ENCODE peak calls at places on chromosomes 4 and X, in six cellular contexts. One of them, this sample, is unnamed.

GRCh38 chrX:47190445-47191269 is 3.0 kb upstream of the UBA1 start:
- DNase-seq in GM12878: peak; percentile 64
- DNase-seq in uterus: peak; percentile 87
- DNase-seq in upper lobe of right lung: peak; percentile 91
- DNase-seq in stomach: peak; percentile 81
- DNase-seq in HCT116: peak; percentile 83
- DNase-seq in this sample: peak; percentile 91

GRCh38 chr4:3269105-3269927 is 20.4 kb downstream of the MSANTD1 start:
- DNase-seq in HCT116: no peak
- DNase-seq in stomach: peak; percentile 24
- DNase-seq in GM12878: no peak
- DNase-seq in upper lobe of right lung: peak; percentile 56
- DNase-seq in uterus: no peak
- DNase-seq in this sample: no peak

GRCh38 chr4:39786838-39787237 is 88.9 kb downstream of the UBE2K start:
- DNase-seq in GM12878: no peak
- DNase-seq in upper lobe of right lung: no peak
- DNase-seq in HCT116: no peak
- DNase-seq in stomach: no peak
- DNase-seq in uterus: no peak
- DNase-seq in this sample: no peak

GRCh38 chr4:100948911-100949310 is 398.4 kb downstream of the PPP3CA start:
- DNase-seq in GM12878: no peak
- DNase-seq in uterus: no peak
- DNase-seq in upper lobe of right lung: no peak
- DNase-seq in stomach: no peak
- DNase-seq in HCT116: no peak
- DNase-seq in this sample: no peak

GRCh38 chr4:105596676-105597075 is 44.3 kb downstream of the ARHGEF38 start:
- DNase-seq in upper lobe of right lung: no peak
- DNase-seq in HCT116: no peak
- DNase-seq in GM12878: no peak
- DNase-seq in uterus: no peak
- DNase-seq in stomach: no peak
- DNase-seq in this sample: no peak

GRCh38 chrX:40081679-40082068 is 16.1 kb downstream of the BCOR start:
- DNase-seq in stomach: no peak
- DNase-seq in upper lobe of right lung: no peak
- DNase-seq in GM12878: no peak
- DNase-seq in HCT116: no peak
- DNase-seq in uterus: no peak
- DNase-seq in this sample: no peak

GRCh38 chr4:73673286-73673685 is 53.0 kb upstream of the RASSF6 start:
- DNase-seq in upper lobe of right lung: no peak
- DNase-seq in uterus: no peak
- DNase-seq in GM12878: no peak
- DNase-seq in HCT116: no peak
- DNase-seq in stomach: no peak
- DNase-seq in this sample: no peak

GRCh38 chr4:637536-637935 is 12.2 kb downstream of the PDE6B start:
- DNase-seq in upper lobe of right lung: no peak
- DNase-seq in GM12878: no peak
- DNase-seq in stomach: no peak
- DNase-seq in HCT116: no peak
- DNase-seq in uterus: no peak
- DNase-seq in this sample: peak; percentile 30

GRCh38 chr4:145058256-145058655 is 39.7 kb downstream of the ANAPC10 start:
- DNase-seq in upper lobe of right lung: no peak
- DNase-seq in uterus: no peak
- DNase-seq in HCT116: no peak
- DNase-seq in GM12878: no peak
- DNase-seq in stomach: no peak
- DNase-seq in this sample: no peak

GRCh38 chr4:112403072-112403945 is 106.1 kb downstream of the ALPK1 start:
- DNase-seq in upper lobe of right lung: no peak
- DNase-seq in GM12878: no peak
- DNase-seq in HCT116: no peak
- DNase-seq in stomach: no peak
- DNase-seq in uterus: no peak
- DNase-seq in this sample: no peak

GRCh38 chr4:100278567-100278966 is 88.3 kb upstream of the DDIT4L start:
- DNase-seq in stomach: no peak
- DNase-seq in GM12878: no peak
- DNase-seq in HCT116: no peak
- DNase-seq in uterus: no peak
- DNase-seq in upper lobe of right lung: no peak
- DNase-seq in this sample: no peak

GRCh38 chr4:89422441-89422950 is 114.9 kb upstream of the GPRIN3 start:
- DNase-seq in GM12878: no peak
- DNase-seq in upper lobe of right lung: no peak
- DNase-seq in HCT116: no peak
- DNase-seq in uterus: no peak
- DNase-seq in stomach: no peak
- DNase-seq in this sample: no peak

GRCh38 chrX:2984342-2984741 is 22.0 kb upstream of the ARSH start:
- DNase-seq in stomach: no peak
- DNase-seq in uterus: no peak
- DNase-seq in upper lobe of right lung: no peak
- DNase-seq in GM12878: no peak
- DNase-seq in HCT116: no peak
- DNase-seq in this sample: no peak

GRCh38 chr4:26821677-26822503 is 38.8 kb upstream of the STIM2 start:
- DNase-seq in uterus: no peak
- DNase-seq in upper lobe of right lung: no peak
- DNase-seq in stomach: no peak
- DNase-seq in GM12878: no peak
- DNase-seq in HCT116: peak; percentile 4
- DNase-seq in this sample: no peak

GRCh38 chr4:154595807-154596206 is 5.3 kb upstream of the FGA start:
- DNase-seq in uterus: no peak
- DNase-seq in HCT116: no peak
- DNase-seq in GM12878: no peak
- DNase-seq in stomach: no peak
- DNase-seq in upper lobe of right lung: no peak
- DNase-seq in this sample: no peak

GRCh38 chr4:70280567-70280966 is 38.2 kb downstream of the CSN3 start:
- DNase-seq in GM12878: no peak
- DNase-seq in uterus: no peak
- DNase-seq in stomach: no peak
- DNase-seq in HCT116: no peak
- DNase-seq in upper lobe of right lung: no peak
- DNase-seq in this sample: no peak

GRCh38 chr4:124262211-124263179 is 450.0 kb downstream of the ANKRD50 start:
- DNase-seq in upper lobe of right lung: no peak
- DNase-seq in uterus: peak; percentile 71
- DNase-seq in GM12878: peak; percentile 11
- DNase-seq in stomach: peak; percentile 50
- DNase-seq in HCT116: peak; percentile 79
- DNase-seq in this sample: peak; percentile 62

GRCh38 chrX:22357621-22358020 is 84.9 kb downstream of the CBLL2 start:
- DNase-seq in upper lobe of right lung: no peak
- DNase-seq in HCT116: no peak
- DNase-seq in uterus: no peak
- DNase-seq in stomach: no peak
- DNase-seq in GM12878: no peak
- DNase-seq in this sample: no peak

GRCh38 chrX:113747274-113747973 is 836.5 kb upstream of the HTR2C start:
- DNase-seq in upper lobe of right lung: no peak
- DNase-seq in uterus: no peak
- DNase-seq in GM12878: no peak
- DNase-seq in stomach: no peak
- DNase-seq in HCT116: no peak
- DNase-seq in this sample: no peak

GRCh38 chrX:102787283-102787682 is 66.7 kb downstream of the GPRASP3 start:
- DNase-seq in uterus: no peak
- DNase-seq in GM12878: no peak
- DNase-seq in HCT116: no peak
- DNase-seq in upper lobe of right lung: no peak
- DNase-seq in stomach: no peak
- DNase-seq in this sample: no peak

GRCh38 chr4:88812976-88813375 is 115.3 kb upstream of the NAP1L5 start:
- DNase-seq in stomach: no peak
- DNase-seq in uterus: no peak
- DNase-seq in HCT116: no peak
- DNase-seq in upper lobe of right lung: no peak
- DNase-seq in GM12878: no peak
- DNase-seq in this sample: no peak

GRCh38 chr4:61376301-61376700 is 176.2 kb downstream of the ADGRL3 start:
- DNase-seq in stomach: no peak
- DNase-seq in GM12878: no peak
- DNase-seq in uterus: no peak
- DNase-seq in upper lobe of right lung: no peak
- DNase-seq in HCT116: no peak
- DNase-seq in this sample: no peak

DNA sequence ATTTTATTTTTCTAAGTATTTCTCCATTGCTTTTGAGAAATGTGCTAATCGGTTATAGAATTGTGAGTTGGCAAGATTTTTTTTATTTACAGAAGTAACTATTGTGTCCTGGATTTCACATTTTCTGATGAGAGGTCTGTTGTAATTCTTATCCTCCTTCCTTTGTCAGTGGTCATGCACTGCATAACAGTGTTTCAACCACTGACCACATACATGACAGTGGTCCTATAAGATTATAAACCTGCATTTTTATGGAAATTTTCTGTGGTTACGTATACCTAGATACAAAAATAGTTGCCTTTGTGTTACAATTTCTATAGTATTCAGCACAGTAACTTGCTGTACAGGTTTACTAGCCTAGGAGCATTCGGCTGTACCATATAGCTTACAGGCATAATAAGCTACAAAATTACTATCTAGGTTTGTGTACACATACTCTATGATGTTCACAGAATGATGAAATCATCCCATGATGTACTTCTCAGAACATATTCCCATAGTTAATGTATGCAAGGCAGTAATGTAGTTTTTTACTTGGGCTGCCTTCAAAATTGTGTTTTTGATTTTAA is 47.8 kb downstream of the APELA start:
- DNase-seq in uterus: no peak
- DNase-seq in GM12878: no peak
- DNase-seq in HCT116: no peak
- DNase-seq in stomach: no peak
- DNase-seq in upper lobe of right lung: no peak
- DNase-seq in this sample: no peak
- TF ChIP-seq CTCF in uterus: no peak
- TF ChIP-seq CTCF in GM12878: no peak
- TF ChIP-seq CTCF in HCT116: no peak
- TF ChIP-seq CTCF in stomach: no peak
- TF ChIP-seq CTCF in upper lobe of right lung: no peak
- TF ChIP-seq CTCF in this sample: no peak

GRCh38 chr4:2241003-2241402 is 918 bp downstream of the HAUS3 start:
- DNase-seq in stomach: no peak
- DNase-seq in upper lobe of right lung: no peak
- DNase-seq in HCT116: no peak
- DNase-seq in uterus: no peak
- DNase-seq in GM12878: no peak
- DNase-seq in this sample: no peak
- H3K4me1 ChIP-seq in stomach: peaks cover 85% of the 10 kb centered on the region
- H3K4me1 ChIP-seq in upper lobe of right lung: peaks cover 53% of the 10 kb centered on the region
- H3K4me1 ChIP-seq in HCT116: peaks cover 7% of the 10 kb centered on the region
- H3K4me1 ChIP-seq in uterus: peaks cover 8% of the 10 kb centered on the region
- H3K4me1 ChIP-seq in GM12878: peaks cover 6% of the 10 kb centered on the region
- H3K4me1 ChIP-seq in this sample: no peaks in the 10 kb centered on the region

DNA sequence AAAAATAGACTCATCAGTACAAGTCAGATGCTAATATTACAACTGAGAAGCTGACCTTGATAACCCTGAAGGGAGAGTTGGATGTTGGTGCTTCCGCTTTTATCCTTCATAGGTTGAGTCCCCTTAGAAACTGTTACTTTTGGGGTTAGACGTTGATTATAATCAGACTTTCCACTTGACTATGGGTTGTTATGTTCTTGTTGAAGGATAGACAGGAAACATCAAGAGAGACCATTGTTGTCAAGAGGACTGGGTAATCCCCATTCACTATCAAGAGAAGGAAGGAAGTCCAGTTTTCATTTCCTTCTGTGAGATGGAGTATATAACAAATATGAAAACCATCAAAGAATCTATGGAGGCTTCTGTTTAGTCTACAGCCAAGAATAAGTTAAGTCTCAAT is 229.9 kb upstream of the AFF2 start:
- DNase-seq in upper lobe of right lung: no peak
- DNase-seq in HCT116: no peak
- DNase-seq in GM12878: no peak
- DNase-seq in uterus: no peak
- DNase-seq in stomach: no peak
- DNase-seq in this sample: no peak
- H3K9me3 ChIP-seq in upper lobe of right lung: no peaks in the 10 kb centered on the region
- H3K9me3 ChIP-seq in HCT116: no peaks in the 10 kb centered on the region
- H3K9me3 ChIP-seq in GM12878: no peaks in the 10 kb centered on the region
- H3K9me3 ChIP-seq in uterus: no peaks in the 10 kb centered on the region
- H3K9me3 ChIP-seq in stomach: no peaks in the 10 kb centered on the region
- H3K9me3 ChIP-seq in this sample: no peaks in the 10 kb centered on the region

DNA sequence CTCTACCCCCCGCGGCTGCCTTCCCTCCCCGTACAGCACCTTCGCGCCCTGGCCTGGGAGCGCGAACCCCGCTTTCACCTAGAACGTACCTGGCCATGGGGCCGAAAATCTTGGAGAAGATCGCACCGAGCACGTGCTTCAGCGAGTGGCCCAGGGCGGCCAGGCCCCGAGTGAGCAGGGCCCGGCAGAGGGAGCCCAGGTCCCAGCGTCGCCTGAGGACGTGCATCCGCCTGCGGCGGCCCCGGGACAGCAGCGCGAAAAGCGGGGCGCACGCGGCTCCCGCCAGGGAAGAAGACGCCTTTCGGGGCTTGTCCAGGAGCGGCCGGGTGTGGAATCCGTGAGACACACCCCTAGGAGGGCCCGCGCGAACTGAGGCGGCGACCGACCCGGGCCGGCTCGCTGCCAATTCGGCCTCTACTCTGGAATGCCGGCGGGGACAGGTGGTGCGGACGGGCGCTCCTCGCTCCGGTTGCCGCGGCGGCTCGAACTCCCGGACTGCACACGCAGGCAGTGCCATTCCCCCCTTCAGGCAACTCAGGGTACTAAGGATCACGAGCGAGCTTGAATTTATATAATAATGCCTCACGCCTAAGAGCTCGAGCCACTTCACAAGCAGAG is at the start of gene HS6ST2:
- DNase-seq in upper lobe of right lung: peak; percentile 61
- DNase-seq in stomach: no peak
- DNase-seq in GM12878: no peak
- DNase-seq in uterus: no peak
- DNase-seq in HCT116: peak; percentile 21
- DNase-seq in this sample: no peak
- TF ChIP-seq CTCF in upper lobe of right lung: no peak
- TF ChIP-seq CTCF in stomach: no peak
- TF ChIP-seq CTCF in GM12878: no peak
- TF ChIP-seq CTCF in uterus: no peak
- TF ChIP-seq CTCF in HCT116: peak; percentile 12
- TF ChIP-seq CTCF in this sample: no peak

This sample was measured in right lobe of liver.